ENCODE peak calls at places on chromosomes 3 and 15, in eight cellular contexts. F, C, R, S, Z, V, A and X are unnamed samples.

GRCh38 chr3:171791695-171792082 is 18.6 kb downstream of the PLD1 start:
- DNase-seq in F (no peak), C (no peak), R (peak; percentile 83), S (no peak), Z (no peak), V (no peak), A (no peak), X (no peak)

GRCh38 chr3:146342971-146343370 is 92.1 kb upstream of the PLSCR4 start:
- DNase-seq in F (no peak), C (no peak), R (no peak), S (no peak), Z (no peak), V (no peak), A (no peak), X (no peak)

GRCh38 chr15:91891788-91892187 is 38.3 kb downstream of the SLCO3A1 start:
- DNase-seq in F (no peak), C (no peak), R (no peak), S (no peak), Z (no peak), V (no peak), A (no peak), X (no peak)

GRCh38 chr15:71096676-71097075 is 18.6 kb upstream of the THSD4 start:
- DNase-seq in F (no peak), C (no peak), R (peak; percentile 84), S (no peak), Z (no peak), V (no peak), A (no peak), X (no peak)

GRCh38 chr3:49803464-49804140 is 541 bp downstream of the INKA1 start:
- DNase-seq in F (peak; percentile 77), C (no peak), R (peak; percentile 96), S (no peak), Z (peak; percentile 71), V (no peak), A (peak; percentile 48), X (no peak)

GRCh38 chr15:95682129-95682528 is 648.4 kb upstream of the NR2F2 start:
- DNase-seq in F (no peak), C (no peak), R (no peak), S (no peak), Z (no peak), V (no peak), A (no peak), X (no peak)

GRCh38 chr3:153277029-153277428 is 115.0 kb downstream of the RAP2B start:
- DNase-seq in F (no peak), C (no peak), R (peak; percentile 95), S (no peak), Z (no peak), V (no peak), A (no peak), X (no peak)

GRCh38 chr3:49650651-49651050 is 23.5 kb upstream of the APEH start:
- DNase-seq in F (no peak), C (no peak), R (no peak), S (no peak), Z (no peak), V (no peak), A (no peak), X (no peak)

GRCh38 chr15:63440756-63441155 is 59.1 kb upstream of the CA12 start:
- DNase-seq in F (no peak), C (no peak), R (no peak), S (no peak), Z (no peak), V (no peak), A (no peak), X (no peak)

GRCh38 chr15:63439536-63440264 is 58.1 kb upstream of the CA12 start:
- DNase-seq in F (no peak), C (no peak), R (peak; percentile 59), S (no peak), Z (no peak), V (no peak), A (no peak), X (no peak)

GRCh38 chr15:63442080-63442479 is 60.4 kb upstream of the CA12 start:
- DNase-seq in F (no peak), C (no peak), R (no peak), S (no peak), Z (no peak), V (no peak), A (no peak), X (no peak)

GRCh38 chr15:63441266-63441665 is 59.6 kb upstream of the CA12 start:
- DNase-seq in F (no peak), C (no peak), R (no peak), S (no peak), Z (no peak), V (no peak), A (no peak), X (no peak)

GRCh38 chr15:63440265-63440648 is 58.6 kb upstream of the CA12 start:
- DNase-seq in F (no peak), C (no peak), R (no peak), S (no peak), Z (no peak), V (no peak), A (no peak), X (no peak)
- TF ChIP-seq CTCF in F (no peak), C (no peak), R (no peak), S (no peak), Z (no peak), V (no peak), A (no peak), X (no peak)

GRCh38 chr3:43995078-43995928 is 246.4 kb upstream of the TOPAZ1 start:
- DNase-seq in F (peak; percentile 77), C (no peak), R (peak; percentile 46), S (peak; percentile 34), Z (peak; percentile 63), V (no peak), A (peak; percentile 48), X (no peak)

GRCh38 chr3:43998374-43998840 is 243.3 kb upstream of the TOPAZ1 start:
- DNase-seq in F (peak; percentile 58), C (no peak), R (peak; percentile 15), S (no peak), Z (peak; percentile 48), V (no peak), A (no peak), X (no peak)

GRCh38 chr3:43997788-43998373 is 243.8 kb upstream of the TOPAZ1 start:
- DNase-seq in F (peak; percentile 52), C (no peak), R (no peak), S (no peak), Z (peak; percentile 31), V (no peak), A (no peak), X (no peak)

GRCh38 chr3:43995929-43996378 is 245.7 kb upstream of the TOPAZ1 start:
- DNase-seq in F (peak; percentile 39), C (no peak), R (no peak), S (no peak), Z (no peak), V (no peak), A (no peak), X (no peak)

DNA sequence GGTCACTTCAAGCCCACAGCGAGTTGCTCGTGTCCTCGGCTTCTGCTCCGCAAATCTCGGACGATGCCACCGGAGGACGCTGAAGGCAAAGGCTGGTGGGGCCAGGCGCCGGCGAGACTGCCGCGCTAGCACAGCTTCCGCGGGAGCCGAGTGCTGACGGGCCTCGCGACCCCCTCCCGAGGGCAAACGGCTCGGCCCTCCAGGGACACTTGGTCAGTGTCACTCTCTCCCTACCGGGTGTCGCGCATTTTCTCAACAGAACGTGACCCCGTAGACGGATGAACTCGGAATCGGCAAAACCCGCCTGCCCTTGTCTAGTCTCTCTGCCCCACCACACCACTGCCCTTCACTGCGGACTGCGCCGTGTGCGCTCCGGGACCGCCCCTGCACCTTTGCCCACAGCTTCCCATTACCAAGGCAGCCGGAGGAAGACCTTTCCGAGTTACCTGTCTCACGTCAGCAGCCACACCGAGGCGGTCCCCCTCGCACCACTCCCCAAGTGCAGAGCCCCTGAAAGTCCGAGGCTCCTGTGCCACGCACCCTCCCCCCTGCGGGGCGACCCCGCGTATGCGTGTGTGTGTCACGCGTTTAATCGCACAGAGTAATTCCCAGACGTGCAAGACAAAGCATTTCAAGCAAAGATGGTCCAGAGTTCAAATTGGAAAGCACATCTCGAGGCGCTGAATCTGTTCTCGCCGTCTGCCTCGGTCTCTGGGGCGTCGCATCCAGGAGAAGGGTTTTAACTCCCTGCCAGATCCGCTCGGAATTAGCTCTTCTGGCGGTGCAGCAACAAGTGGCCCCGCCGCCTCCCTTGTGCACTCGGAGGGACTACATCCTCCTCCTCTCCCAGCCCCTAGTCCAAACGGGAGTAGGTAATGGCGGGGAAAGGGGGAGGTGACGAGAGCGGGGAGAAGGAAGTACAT is 245.0 kb upstream of the TOPAZ1 start:
- DNase-seq in F (peak; percentile 81), C (no peak), R (peak; percentile 39), S (no peak), Z (peak; percentile 62), V (no peak), A (peak; percentile 54), X (no peak)
- TF ChIP-seq CTCF in F (peak; percentile 40), C (no peak), R (no peak), S (no peak), Z (no peak), V (no peak), A (peak; percentile 70), X (no peak)

GRCh38 chr3:99365979-99366378 is 272.4 kb upstream of the COL8A1 start:
- DNase-seq in F (no peak), C (no peak), R (no peak), S (no peak), Z (no peak), V (no peak), A (no peak), X (no peak)

GRCh38 chr3:99365396-99365795 is 273.0 kb upstream of the COL8A1 start:
- DNase-seq in F (no peak), C (no peak), R (no peak), S (no peak), Z (no peak), V (no peak), A (no peak), X (no peak)

DNA sequence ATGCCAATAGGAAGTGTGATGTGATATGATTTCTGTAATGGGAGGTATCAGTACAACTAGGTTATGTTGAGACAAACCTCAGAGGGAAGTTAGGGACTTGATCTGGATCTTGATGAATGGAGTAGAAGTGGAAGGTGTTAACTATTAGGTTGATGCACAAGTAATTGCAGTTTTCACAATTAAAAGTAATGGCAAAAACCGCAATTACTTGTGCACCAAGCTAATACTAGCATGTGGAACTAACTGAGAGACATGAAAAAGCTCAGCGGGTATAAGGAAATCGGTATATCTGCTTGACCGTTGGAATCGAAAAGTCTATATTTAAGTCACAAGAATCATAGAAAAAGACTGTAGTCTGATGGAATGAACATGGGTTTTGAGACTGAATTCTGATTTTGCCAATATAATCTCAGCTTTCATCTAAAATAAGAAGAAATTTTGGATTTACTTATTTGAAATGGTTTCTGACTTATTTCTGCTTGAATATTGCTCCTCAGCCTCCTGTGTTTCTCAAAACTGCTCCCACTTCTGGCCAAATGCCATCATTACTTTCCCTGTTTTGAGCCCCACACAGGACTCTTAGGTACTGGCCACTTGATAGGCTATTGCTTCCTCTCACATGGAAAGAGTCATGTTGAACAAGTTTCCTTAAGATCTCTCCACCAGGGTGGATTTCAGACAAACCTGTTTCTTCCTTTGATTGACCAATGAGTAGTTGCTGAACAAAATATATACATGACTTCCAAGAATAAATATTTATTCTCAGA is 271.5 kb upstream of the COL8A1 start:
- DNase-seq in F (peak; percentile 29), C (no peak), R (peak; percentile 15), S (no peak), Z (no peak), V (no peak), A (no peak), X (no peak)
- TF ChIP-seq CTCF in F (peak; percentile 53), C (no peak), R (no peak), S (no peak), Z (peak; percentile 29), V (no peak), A (no peak), X (no peak)

GRCh38 chr15:72338617-72339321 is 18.8 kb upstream of the CELF6 start:
- DNase-seq in F (no peak), C (no peak), R (no peak), S (no peak), Z (no peak), V (no peak), A (no peak), X (no peak)

GRCh38 chr15:72339777-72340177 is 19.8 kb upstream of the CELF6 start:
- DNase-seq in F (no peak), C (no peak), R (peak; percentile 75), S (no peak), Z (no peak), V (peak; percentile 30), A (no peak), X (no peak)

GRCh38 chr15:72342385-72342784 is 22.4 kb upstream of the CELF6 start:
- DNase-seq in F (peak; percentile 66), C (no peak), R (peak; percentile 51), S (peak; percentile 43), Z (peak; percentile 32), V (no peak), A (no peak), X (no peak)

GRCh38 chr15:72340366-72340765 is 20.4 kb upstream of the CELF6 start:
- DNase-seq in F (no peak), C (no peak), R (peak; percentile 6), S (no peak), Z (no peak), V (no peak), A (no peak), X (no peak)

GRCh38 chr15:72341361-72341760 is 21.4 kb upstream of the CELF6 start:
- DNase-seq in F (peak; percentile 75), C (no peak), R (no peak), S (no peak), Z (peak; percentile 64), V (no peak), A (no peak), X (no peak)
- TF ChIP-seq CTCF in F (peak; percentile 58), C (no peak), R (no peak), S (no peak), Z (peak; percentile 44), V (no peak), A (no peak), X (no peak)